ENCODE peak calls at places on chromosomes 1 and 21, in seven cellular contexts. One of them, this sample, is unnamed.

GRCh38 chr1:101996830-101997485 is at the start of gene OLFM3:
- DNase-seq in OCI-LY7: no peak
- DNase-seq in uterus: no peak
- DNase-seq in heart left ventricle: peak; percentile 24
- DNase-seq in CD4-positive, CD25-positive, alpha-beta regulatory T cell: no peak
- DNase-seq in mesenchymal stem cell: peak; percentile 48
- DNase-seq in left ventricle myocardium inferior: no peak
- DNase-seq in this sample: no peak

GRCh38 chr1:243946946-243947345 is 96.9 kb upstream of the AKT3 start:
- DNase-seq in CD4-positive, CD25-positive, alpha-beta regulatory T cell: no peak
- DNase-seq in uterus: no peak
- DNase-seq in heart left ventricle: no peak
- DNase-seq in OCI-LY7: no peak
- DNase-seq in mesenchymal stem cell: no peak
- DNase-seq in left ventricle myocardium inferior: no peak
- DNase-seq in this sample: no peak

GRCh38 chr1:112700290-112701226 is 6.4 kb downstream of the RHOC start:
- DNase-seq in left ventricle myocardium inferior: peak; percentile 99
- DNase-seq in heart left ventricle: peak; percentile 99
- DNase-seq in OCI-LY7: peak; percentile 84
- DNase-seq in mesenchymal stem cell: peak; percentile 98
- DNase-seq in uterus: peak; percentile 100
- DNase-seq in CD4-positive, CD25-positive, alpha-beta regulatory T cell: peak; percentile 47
- DNase-seq in this sample: peak; percentile 44

GRCh38 chr1:100249155-100249536 is 488 bp downstream of the DBT start:
- DNase-seq in CD4-positive, CD25-positive, alpha-beta regulatory T cell: no peak
- DNase-seq in heart left ventricle: no peak
- DNase-seq in uterus: no peak
- DNase-seq in mesenchymal stem cell: peak; percentile 6
- DNase-seq in OCI-LY7: peak; percentile 10
- DNase-seq in left ventricle myocardium inferior: no peak
- DNase-seq in this sample: no peak

GRCh38 chr1:218408942-218409341 is 63.8 kb downstream of the TGFB2 start:
- DNase-seq in left ventricle myocardium inferior: no peak
- DNase-seq in uterus: no peak
- DNase-seq in CD4-positive, CD25-positive, alpha-beta regulatory T cell: no peak
- DNase-seq in mesenchymal stem cell: no peak
- DNase-seq in heart left ventricle: no peak
- DNase-seq in OCI-LY7: no peak
- DNase-seq in this sample: no peak

GRCh38 chr1:8222789-8223188 is 95.1 kb upstream of the SLC45A1 start:
- DNase-seq in heart left ventricle: no peak
- DNase-seq in left ventricle myocardium inferior: no peak
- DNase-seq in OCI-LY7: no peak
- DNase-seq in uterus: no peak
- DNase-seq in CD4-positive, CD25-positive, alpha-beta regulatory T cell: no peak
- DNase-seq in mesenchymal stem cell: no peak
- DNase-seq in this sample: no peak

GRCh38 chr1:54118704-54119103 is 34.1 kb downstream of the CDCP2 start:
- DNase-seq in uterus: no peak
- DNase-seq in CD4-positive, CD25-positive, alpha-beta regulatory T cell: no peak
- DNase-seq in heart left ventricle: no peak
- DNase-seq in left ventricle myocardium inferior: no peak
- DNase-seq in mesenchymal stem cell: peak; percentile 68
- DNase-seq in OCI-LY7: no peak
- DNase-seq in this sample: no peak

GRCh38 chr1:225480825-225481434 is 53.1 kb upstream of the LBR start:
- DNase-seq in heart left ventricle: no peak
- DNase-seq in CD4-positive, CD25-positive, alpha-beta regulatory T cell: no peak
- DNase-seq in uterus: no peak
- DNase-seq in mesenchymal stem cell: peak; percentile 28
- DNase-seq in left ventricle myocardium inferior: no peak
- DNase-seq in OCI-LY7: peak; percentile 92
- DNase-seq in this sample: no peak

GRCh38 chr1:61322769-61323168 is 240.4 kb downstream of the NFIA start:
- DNase-seq in left ventricle myocardium inferior: no peak
- DNase-seq in heart left ventricle: no peak
- DNase-seq in CD4-positive, CD25-positive, alpha-beta regulatory T cell: no peak
- DNase-seq in mesenchymal stem cell: no peak
- DNase-seq in uterus: no peak
- DNase-seq in OCI-LY7: no peak
- DNase-seq in this sample: no peak

GRCh38 chr1:172460901-172461315 is 17.0 kb upstream of the PIGC start:
- DNase-seq in heart left ventricle: no peak
- DNase-seq in uterus: no peak
- DNase-seq in CD4-positive, CD25-positive, alpha-beta regulatory T cell: no peak
- DNase-seq in OCI-LY7: no peak
- DNase-seq in left ventricle myocardium inferior: no peak
- DNase-seq in mesenchymal stem cell: no peak
- DNase-seq in this sample: no peak

GRCh38 chr1:176517484-176517883 is 54.5 kb downstream of the PAPPA2 start:
- DNase-seq in uterus: no peak
- DNase-seq in heart left ventricle: no peak
- DNase-seq in OCI-LY7: no peak
- DNase-seq in CD4-positive, CD25-positive, alpha-beta regulatory T cell: no peak
- DNase-seq in left ventricle myocardium inferior: no peak
- DNase-seq in mesenchymal stem cell: peak; percentile 63
- DNase-seq in this sample: no peak

GRCh38 chr1:103353391-103353790 is 172.1 kb upstream of the RNPC3 start:
- DNase-seq in OCI-LY7: no peak
- DNase-seq in heart left ventricle: no peak
- DNase-seq in uterus: no peak
- DNase-seq in mesenchymal stem cell: no peak
- DNase-seq in CD4-positive, CD25-positive, alpha-beta regulatory T cell: no peak
- DNase-seq in left ventricle myocardium inferior: no peak
- DNase-seq in this sample: no peak

GRCh38 chr21:44686843-44687561 is 5.0 kb upstream of the KRTAP12-1 start:
- DNase-seq in CD4-positive, CD25-positive, alpha-beta regulatory T cell: no peak
- DNase-seq in left ventricle myocardium inferior: no peak
- DNase-seq in OCI-LY7: no peak
- DNase-seq in mesenchymal stem cell: no peak
- DNase-seq in heart left ventricle: no peak
- DNase-seq in uterus: no peak
- DNase-seq in this sample: no peak

GRCh38 chr1:21620461-21620860 is 48.7 kb downstream of the RAP1GAP start:
- DNase-seq in heart left ventricle: peak; percentile 52
- DNase-seq in CD4-positive, CD25-positive, alpha-beta regulatory T cell: no peak
- DNase-seq in uterus: no peak
- DNase-seq in OCI-LY7: no peak
- DNase-seq in left ventricle myocardium inferior: no peak
- DNase-seq in mesenchymal stem cell: no peak
- DNase-seq in this sample: no peak

GRCh38 chr1:46219551-46220520 is 16.7 kb downstream of the LURAP1 start:
- DNase-seq in heart left ventricle: no peak
- DNase-seq in uterus: no peak
- DNase-seq in left ventricle myocardium inferior: no peak
- DNase-seq in CD4-positive, CD25-positive, alpha-beta regulatory T cell: no peak
- DNase-seq in mesenchymal stem cell: no peak
- DNase-seq in OCI-LY7: no peak
- DNase-seq in this sample: no peak

GRCh38 chr1:178238722-178239510 is 145.0 kb downstream of the RASAL2 start:
- DNase-seq in left ventricle myocardium inferior: no peak
- DNase-seq in mesenchymal stem cell: peak; percentile 97
- DNase-seq in OCI-LY7: no peak
- DNase-seq in uterus: no peak
- DNase-seq in heart left ventricle: no peak
- DNase-seq in CD4-positive, CD25-positive, alpha-beta regulatory T cell: no peak
- DNase-seq in this sample: no peak

GRCh38 chr1:116164056-116164889 is 53.1 kb downstream of the MAB21L3 start:
- DNase-seq in left ventricle myocardium inferior: peak; percentile 69
- DNase-seq in OCI-LY7: no peak
- DNase-seq in CD4-positive, CD25-positive, alpha-beta regulatory T cell: no peak
- DNase-seq in heart left ventricle: peak; percentile 70
- DNase-seq in uterus: no peak
- DNase-seq in mesenchymal stem cell: peak; percentile 8
- DNase-seq in this sample: no peak

GRCh38 chr1:12153181-12153785 is 13.5 kb upstream of the TNFRSF1B start:
- DNase-seq in OCI-LY7: peak; percentile 35
- DNase-seq in left ventricle myocardium inferior: no peak
- DNase-seq in uterus: no peak
- DNase-seq in CD4-positive, CD25-positive, alpha-beta regulatory T cell: peak; percentile 44
- DNase-seq in heart left ventricle: peak; percentile 76
- DNase-seq in mesenchymal stem cell: peak; percentile 93
- DNase-seq in this sample: no peak

GRCh38 chr1:50329332-50329932 is 93.8 kb downstream of the DMRTA2 start:
- DNase-seq in mesenchymal stem cell: no peak
- DNase-seq in uterus: no peak
- DNase-seq in heart left ventricle: no peak
- DNase-seq in left ventricle myocardium inferior: no peak
- DNase-seq in OCI-LY7: no peak
- DNase-seq in CD4-positive, CD25-positive, alpha-beta regulatory T cell: no peak
- DNase-seq in this sample: no peak

GRCh38 chr21:45889961-45890360 is 91.6 kb upstream of the COL6A1 start:
- DNase-seq in CD4-positive, CD25-positive, alpha-beta regulatory T cell: no peak
- DNase-seq in heart left ventricle: peak; percentile 67
- DNase-seq in OCI-LY7: no peak
- DNase-seq in uterus: no peak
- DNase-seq in mesenchymal stem cell: peak; percentile 33
- DNase-seq in left ventricle myocardium inferior: peak; percentile 39
- DNase-seq in this sample: no peak

GRCh38 chr1:94642617-94643315 is 101.2 kb upstream of the F3 start:
- DNase-seq in uterus: no peak
- DNase-seq in CD4-positive, CD25-positive, alpha-beta regulatory T cell: no peak
- DNase-seq in OCI-LY7: no peak
- DNase-seq in mesenchymal stem cell: no peak
- DNase-seq in heart left ventricle: no peak
- DNase-seq in left ventricle myocardium inferior: no peak
- DNase-seq in this sample: no peak

GRCh38 chr1:235612761-235613160 is 36.8 kb downstream of the GNG4 start:
- DNase-seq in OCI-LY7: no peak
- DNase-seq in uterus: no peak
- DNase-seq in mesenchymal stem cell: no peak
- DNase-seq in CD4-positive, CD25-positive, alpha-beta regulatory T cell: no peak
- DNase-seq in left ventricle myocardium inferior: no peak
- DNase-seq in heart left ventricle: no peak
- DNase-seq in this sample: no peak

GRCh38 chr1:212234431-212235298 is 50.5 kb upstream of the PPP2R5A start:
- DNase-seq in CD4-positive, CD25-positive, alpha-beta regulatory T cell: no peak
- DNase-seq in uterus: peak; percentile 75
- DNase-seq in OCI-LY7: no peak
- DNase-seq in mesenchymal stem cell: peak; percentile 96
- DNase-seq in heart left ventricle: peak; percentile 60
- DNase-seq in left ventricle myocardium inferior: peak; percentile 29
- DNase-seq in this sample: no peak

GRCh38 chr21:31768720-31769119 is 36.8 kb upstream of the SCAF4 start:
- DNase-seq in CD4-positive, CD25-positive, alpha-beta regulatory T cell: no peak
- DNase-seq in left ventricle myocardium inferior: no peak
- DNase-seq in mesenchymal stem cell: no peak
- DNase-seq in OCI-LY7: no peak
- DNase-seq in uterus: no peak
- DNase-seq in heart left ventricle: no peak
- DNase-seq in this sample: no peak

GRCh38 chr1:41500378-41500777 is 15.9 kb upstream of the EDN2 start:
- DNase-seq in mesenchymal stem cell: no peak
- DNase-seq in heart left ventricle: peak; percentile 71
- DNase-seq in uterus: peak; percentile 52
- DNase-seq in OCI-LY7: no peak
- DNase-seq in CD4-positive, CD25-positive, alpha-beta regulatory T cell: no peak
- DNase-seq in left ventricle myocardium inferior: no peak
- DNase-seq in this sample: no peak

GRCh38 chr1:62307516-62308492 is 11.4 kb downstream of the KANK4 start:
- DNase-seq in left ventricle myocardium inferior: no peak
- DNase-seq in mesenchymal stem cell: no peak
- DNase-seq in CD4-positive, CD25-positive, alpha-beta regulatory T cell: no peak
- DNase-seq in OCI-LY7: no peak
- DNase-seq in uterus: no peak
- DNase-seq in heart left ventricle: no peak
- DNase-seq in this sample: no peak

GRCh38 chr1:995665-996633 is 3.9 kb downstream of the HES4 start:
- DNase-seq in uterus: no peak
- DNase-seq in heart left ventricle: peak; percentile 29
- DNase-seq in left ventricle myocardium inferior: no peak
- DNase-seq in CD4-positive, CD25-positive, alpha-beta regulatory T cell: no peak
- DNase-seq in OCI-LY7: no peak
- DNase-seq in mesenchymal stem cell: peak; percentile 47
- DNase-seq in this sample: no peak

GRCh38 chr1:209823143-209824041 is 4.4 kb upstream of the UTP25 start:
- DNase-seq in mesenchymal stem cell: peak; percentile 61
- DNase-seq in heart left ventricle: no peak
- DNase-seq in uterus: no peak
- DNase-seq in OCI-LY7: peak; percentile 61
- DNase-seq in left ventricle myocardium inferior: no peak
- DNase-seq in CD4-positive, CD25-positive, alpha-beta regulatory T cell: no peak
- DNase-seq in this sample: peak; percentile 54

GRCh38 chr1:8252266-8252951 is 65.5 kb upstream of the SLC45A1 start:
- DNase-seq in OCI-LY7: no peak
- DNase-seq in CD4-positive, CD25-positive, alpha-beta regulatory T cell: no peak
- DNase-seq in mesenchymal stem cell: no peak
- DNase-seq in uterus: no peak
- DNase-seq in left ventricle myocardium inferior: no peak
- DNase-seq in heart left ventricle: no peak
- DNase-seq in this sample: no peak

DNA sequence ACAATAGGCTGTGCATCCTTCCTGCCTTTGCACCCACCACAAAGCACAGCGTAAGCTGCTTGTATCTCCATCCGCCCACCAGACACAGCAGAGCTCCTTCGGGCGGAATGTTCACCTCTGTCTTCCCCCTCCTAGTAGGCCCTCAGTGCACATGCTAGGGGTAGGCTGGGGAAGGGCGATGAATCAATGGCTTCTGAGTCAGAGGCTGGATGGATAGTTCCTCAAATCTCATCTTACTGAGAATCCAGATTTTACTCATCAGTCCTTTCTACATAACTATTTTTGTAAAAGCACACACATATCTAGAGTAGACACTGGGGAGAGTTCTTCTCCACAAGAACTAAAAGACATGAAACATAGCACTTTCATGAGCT is 73.8 kb downstream of the BCAR3 start:
- DNase-seq in uterus: no peak
- DNase-seq in mesenchymal stem cell: peak; percentile 44
- DNase-seq in CD4-positive, CD25-positive, alpha-beta regulatory T cell: no peak
- DNase-seq in left ventricle myocardium inferior: no peak
- DNase-seq in heart left ventricle: no peak
- DNase-seq in OCI-LY7: no peak
- DNase-seq in this sample: no peak
- H3K4me1 ChIP-seq in uterus: no peaks in the 10 kb centered on the region
- H3K4me1 ChIP-seq in mesenchymal stem cell: peaks cover 27% of the 10 kb centered on the region
- H3K4me1 ChIP-seq in CD4-positive, CD25-positive, alpha-beta regulatory T cell: peaks cover 4% of the 10 kb centered on the region
- H3K4me1 ChIP-seq in left ventricle myocardium inferior: peaks cover 99% of the 10 kb centered on the region
- H3K4me1 ChIP-seq in heart left ventricle: peaks cover 36% of the 10 kb centered on the region
- H3K4me1 ChIP-seq in OCI-LY7: no peaks in the 10 kb centered on the region
- H3K4me1 ChIP-seq in this sample: no peaks in the 10 kb centered on the region

GRCh38 chr1:27878787-27879335 is 6.5 kb downstream of the THEMIS2 start:
- DNase-seq in OCI-LY7: no peak
- DNase-seq in CD4-positive, CD25-positive, alpha-beta regulatory T cell: no peak
- DNase-seq in uterus: no peak
- DNase-seq in left ventricle myocardium inferior: no peak
- DNase-seq in heart left ventricle: no peak
- DNase-seq in mesenchymal stem cell: no peak
- DNase-seq in this sample: no peak
- H3K4me1 ChIP-seq in OCI-LY7: peaks cover 30% of the 10 kb centered on the region
- H3K4me1 ChIP-seq in CD4-positive, CD25-positive, alpha-beta regulatory T cell: peaks cover 28% of the 10 kb centered on the region
- H3K4me1 ChIP-seq in uterus: no peaks in the 10 kb centered on the region
- H3K4me1 ChIP-seq in left ventricle myocardium inferior: no peaks in the 10 kb centered on the region
- H3K4me1 ChIP-seq in heart left ventricle: no peaks in the 10 kb centered on the region
- H3K4me1 ChIP-seq in mesenchymal stem cell: peaks cover 10% of the 10 kb centered on the region
- H3K4me1 ChIP-seq in this sample: peaks cover 27% of the 10 kb centered on the region

GRCh38 chr1:31757204-31757679 is 6.9 kb downstream of the ADGRB2 start:
- DNase-seq in OCI-LY7: no peak
- DNase-seq in left ventricle myocardium inferior: no peak
- DNase-seq in mesenchymal stem cell: no peak
- DNase-seq in heart left ventricle: no peak
- DNase-seq in CD4-positive, CD25-positive, alpha-beta regulatory T cell: no peak
- DNase-seq in uterus: no peak
- DNase-seq in this sample: no peak
- H3K4me1 ChIP-seq in OCI-LY7: peaks cover 28% of the 10 kb centered on the region
- H3K4me1 ChIP-seq in left ventricle myocardium inferior: peaks cover 58% of the 10 kb centered on the region
- H3K4me1 ChIP-seq in mesenchymal stem cell: peaks cover 38% of the 10 kb centered on the region
- H3K4me1 ChIP-seq in heart left ventricle: peaks cover 31% of the 10 kb centered on the region
- H3K4me1 ChIP-seq in CD4-positive, CD25-positive, alpha-beta regulatory T cell: peaks cover 14% of the 10 kb centered on the region
- H3K4me1 ChIP-seq in uterus: no peaks in the 10 kb centered on the region
- H3K4me1 ChIP-seq in this sample: peaks cover 22% of the 10 kb centered on the region

GRCh38 chr1:39416609-39417008 is 74.8 kb upstream of the BMP8A start:
- DNase-seq in heart left ventricle: no peak
- DNase-seq in left ventricle myocardium inferior: no peak
- DNase-seq in OCI-LY7: no peak
- DNase-seq in uterus: no peak
- DNase-seq in CD4-positive, CD25-positive, alpha-beta regulatory T cell: no peak
- DNase-seq in mesenchymal stem cell: no peak
- DNase-seq in this sample: no peak
- H3K4me1 ChIP-seq in heart left ventricle: peaks cover 35% of the 10 kb centered on the region
- H3K4me1 ChIP-seq in left ventricle myocardium inferior: peaks cover 93% of the 10 kb centered on the region
- H3K4me1 ChIP-seq in OCI-LY7: no peaks in the 10 kb centered on the region
- H3K4me1 ChIP-seq in uterus: peaks cover 16% of the 10 kb centered on the region
- H3K4me1 ChIP-seq in CD4-positive, CD25-positive, alpha-beta regulatory T cell: peaks cover under 1% of the 10 kb centered on the region
- H3K4me1 ChIP-seq in mesenchymal stem cell: peaks cover 10% of the 10 kb centered on the region
- H3K4me1 ChIP-seq in this sample: peaks cover 4% of the 10 kb centered on the region

This sample was measured in CD4-positive, alpha-beta memory T cell.